ENCODE peak calls at places on chromosomes 1 and 21, in ten cellular contexts. Q is SJSA1; I is tibial nerve; T is hepatocyte; W is pancreas; C is MM.1S; P is CD4-positive, CD25-positive, alpha-beta regulatory T cell; F is endodermal cell; D is PC-9; U is CD8-positive, alpha-beta T cell. M is an unnamed sample. For H3K9me3 and H3K36me3, the result is how much of the 10 kb centered on the place peaks cover.

GRCh38 chr1:101769520-101769919 is 227.2 kb downstream of the OLFM3 start:
- DNase-seq in D (no peak), T (peak), I (no peak), C (peak), Q (no peak), P (peak), U (no peak), F (peak), W (no peak), M (no peak)

GRCh38 chr1:150161747-150162581 is 12.2 kb downstream of the PLEKHO1 start:
- DNase-seq in U (no peak), F (no peak), D (no peak), I (no peak), Q (no peak), P (peak), T (peak), C (peak), W (no peak), M (no peak)

GRCh38 chr1:173715538-173715844 is 710 bp downstream of the KLHL20 start:
- DNase-seq in F (no peak), C (no peak), W (no peak), P (no peak), I (no peak), T (no peak), D (no peak), U (no peak), Q (no peak), M (no peak)

GRCh38 chr1:227901906-227902640 is 45.7 kb downstream of the WNT9A start:
- DNase-seq in T (no peak), W (no peak), Q (peak), P (no peak), I (no peak), F (peak), C (no peak), U (no peak), D (no peak), M (peak)

GRCh38 chr1:159889821-159890252 is 10.1 kb downstream of the CFAP45 start:
- DNase-seq in I (peak), C (peak), D (peak), U (no peak), T (no peak), Q (peak), W (no peak), F (no peak), P (peak), M (no peak)

GRCh38 chr1:117051224-117052064 is 8.7 kb upstream of the TTF2 start:
- DNase-seq in C (no peak), F (no peak), Q (no peak), U (peak), D (no peak), W (no peak), I (no peak), T (no peak), P (peak), M (no peak)

GRCh38 chr1:14866841-14867626 is 268.5 kb downstream of the KAZN start:
- DNase-seq in Q (no peak), F (peak), D (no peak), T (no peak), U (no peak), W (no peak), C (no peak), P (no peak), I (no peak), M (no peak)

GRCh38 chr1:35408925-35409324 is 140.4 kb downstream of the ZMYM4 start:
- DNase-seq in P (no peak), C (no peak), F (no peak), U (no peak), I (no peak), W (no peak), D (no peak), Q (no peak), T (no peak), M (no peak)

GRCh38 chr1:12333036-12333785 is 103.4 kb downstream of the VPS13D start:
- DNase-seq in U (no peak), F (no peak), P (no peak), T (no peak), I (no peak), W (no peak), D (no peak), Q (no peak), C (no peak), M (no peak)

GRCh38 chr1:165903672-165904071 is 76.3 kb downstream of the UCK2 start:
- DNase-seq in C (no peak), Q (no peak), T (no peak), F (no peak), D (no peak), W (no peak), P (no peak), I (no peak), U (no peak), M (no peak)

GRCh38 chr21:44732263-44732662 is 20.9 kb upstream of the TSPEAR start:
- DNase-seq in U (no peak), Q (no peak), F (no peak), W (no peak), C (no peak), T (no peak), P (no peak), I (no peak), D (no peak), M (no peak)

GRCh38 chr21:33761104-33762036 is 119.1 kb downstream of the ITSN1 start:
- DNase-seq in W (no peak), Q (peak), C (peak), F (no peak), U (no peak), T (peak), D (peak), I (peak), P (no peak), M (no peak)

GRCh38 chr21:44303490-44303981 is 3.7 kb downstream of the PFKL start:
- DNase-seq in P (peak), D (no peak), F (no peak), W (no peak), C (no peak), Q (no peak), U (no peak), T (peak), I (no peak), M (no peak)

GRCh38 chr1:190880352-190880751 is 402.7 kb upstream of the BRINP3 start:
- DNase-seq in U (no peak), I (no peak), D (no peak), P (no peak), W (no peak), T (no peak), Q (no peak), C (no peak), F (no peak), M (no peak)

GRCh38 chr1:205543351-205544305 is 39.2 kb downstream of the CDK18 start:
- DNase-seq in U (no peak), F (peak), P (peak), C (no peak), D (peak), I (peak), T (peak), W (no peak), Q (peak), M (peak)

GRCh38 chr1:30740952-30741894 is 16.4 kb downstream of the LAPTM5 start:
- DNase-seq in C (no peak), D (peak), U (no peak), W (no peak), T (no peak), P (no peak), F (peak), Q (no peak), I (no peak), M (no peak)

GRCh38 chr1:118209648-118210047 is 24.6 kb upstream of the SPAG17 start:
- DNase-seq in P (no peak), D (no peak), I (no peak), F (no peak), W (no peak), T (no peak), U (no peak), C (no peak), Q (no peak), M (no peak)

GRCh38 chr1:221739018-221739676 is 2.7 kb downstream of the DUSP10 start:
- DNase-seq in P (no peak), F (no peak), W (no peak), Q (no peak), I (no peak), C (no peak), U (no peak), D (no peak), T (no peak), M (no peak)

GRCh38 chr21:35508389-35508888 is 459.3 kb upstream of the RUNX1 start:
- DNase-seq in D (peak), F (peak), T (peak), U (no peak), Q (peak), P (no peak), W (no peak), C (no peak), I (peak), M (peak)

GRCh38 chr1:218705911-218706893 is 361.1 kb downstream of the TGFB2 start:
- DNase-seq in T (peak), D (peak), U (no peak), I (peak), C (no peak), W (no peak), F (no peak), P (no peak), Q (peak), M (no peak)

GRCh38 chr21:38355992-38356781 is 99.4 kb downstream of the KCNJ15 start:
- DNase-seq in T (peak), Q (peak), F (peak), I (peak), C (peak), U (peak), D (no peak), W (peak), P (peak), M (peak)

GRCh38 chr1:36178479-36179219 is 22.7 kb downstream of the MAP7D1 start:
- DNase-seq in C (no peak), F (peak), W (peak), I (no peak), D (no peak), P (no peak), Q (no peak), U (no peak), T (peak), M (peak)

DNA sequence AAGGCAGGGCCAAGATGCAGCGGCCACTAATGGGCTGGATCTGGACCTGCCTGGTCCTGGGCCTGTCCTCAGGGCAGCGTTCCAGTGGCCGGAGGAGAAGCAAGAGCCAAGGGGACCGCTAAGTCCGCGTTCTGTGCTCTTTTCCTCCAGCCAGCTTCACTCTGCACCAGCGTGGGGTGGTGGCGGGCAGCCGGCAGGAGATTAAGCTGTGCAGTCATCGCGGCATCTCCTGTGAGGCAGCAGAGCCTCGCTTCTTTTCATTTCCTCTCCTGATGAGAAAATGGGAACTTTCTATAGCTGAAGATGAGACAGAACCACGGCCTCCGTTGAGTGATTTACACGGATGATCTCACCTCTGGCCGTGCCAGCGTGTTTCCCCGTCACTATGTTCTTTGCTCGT is 43.4 kb downstream of the AJAP1 start:
- DNase-seq in C (no peak), P (no peak), W (no peak), F (no peak), D (no peak), Q (no peak), U (no peak), I (no peak), T (no peak), M (no peak)
- H3K9me3 ChIP-seq in C (under half), P (under half), W (under half), F (under half), D (under half), Q (under half), U (under half), I (under half), T (under half), M (under half)

GRCh38 chr1:229640455-229640854 is 14.4 kb downstream of the URB2 start:
- DNase-seq in Q (no peak), U (no peak), W (no peak), C (no peak), F (no peak), P (no peak), I (no peak), D (no peak), T (no peak), M (no peak)
- H3K36me3 ChIP-seq in Q (half or more), U (under half), W (under half), C (under half), F (half or more), P (under half), I (under half), D (under half), T (under half), M (half or more)

GRCh38 chr21:28439852-28440251 is 552.8 kb downstream of the LTN1 start:
- DNase-seq in W (no peak), D (no peak), F (no peak), I (no peak), C (no peak), U (no peak), T (no peak), P (no peak), Q (no peak), M (no peak)

GRCh38 chr21:28436286-28436932 is 556.3 kb downstream of the LTN1 start:
- DNase-seq in P (no peak), D (no peak), U (no peak), W (no peak), T (peak), I (no peak), Q (no peak), F (no peak), C (no peak), M (no peak)

GRCh38 chr21:28442085-28442484 is 550.6 kb downstream of the LTN1 start:
- DNase-seq in U (no peak), F (no peak), D (no peak), W (no peak), T (no peak), C (no peak), Q (no peak), I (no peak), P (no peak), M (no peak)

GRCh38 chr21:28442624-28443023 is 550.1 kb downstream of the LTN1 start:
- DNase-seq in P (no peak), D (no peak), Q (no peak), T (no peak), I (no peak), U (no peak), F (no peak), C (no peak), W (no peak), M (no peak)

GRCh38 chr21:28439246-28439645 is 553.4 kb downstream of the LTN1 start:
- DNase-seq in U (no peak), Q (no peak), W (no peak), C (no peak), P (no peak), I (no peak), D (no peak), F (no peak), T (no peak), M (no peak)
- H3K9me3 ChIP-seq in U (under half), Q (under half), W (under half), C (under half), P (under half), I (under half), D (under half), F (under half), T (under half), M (under half)

GRCh38 chr1:183528577-183528976 is 56.3 kb downstream of the SMG7 start:
- DNase-seq in U (no peak), T (no peak), I (no peak), W (no peak), D (no peak), C (no peak), F (no peak), P (no peak), Q (no peak), M (no peak)
- H3K36me3 ChIP-seq in U (under half), T (under half), I (under half), W (under half), D (half or more), C (under half), F (half or more), P (half or more), Q (half or more), M (half or more)

GRCh38 chr1:106787511-106787910 is 269.0 kb upstream of the PRMT6 start:
- DNase-seq in U (no peak), P (no peak), W (no peak), I (no peak), C (no peak), D (no peak), F (no peak), T (no peak), Q (no peak), M (no peak)
- H3K9me3 ChIP-seq in U (under half), P (under half), W (under half), I (under half), C (under half), D (under half), F (under half), T (under half), Q (under half), M (under half)

M was measured in upper lobe of right lung.